ENCODE peak calls at places on chromosomes 12 and 14, in seven cellular contexts. U, L, J, Z, V, Q and D are unnamed samples.

GRCh38 chr12:9115731-9116689 is at the start of gene A2M:
- DNase-seq in U (no peak), L (no peak), J (no peak), Z (no peak), V (no peak), Q (peak), D (no peak)

GRCh38 chr12:12176402-12176801 is 90.4 kb downstream of the LRP6 start:
- DNase-seq in U (no peak), L (no peak), J (no peak), Z (no peak), V (no peak), Q (no peak), D (no peak)

GRCh38 chr12:103547929-103548328 is 39.1 kb upstream of the STAB2 start:
- DNase-seq in U (no peak), L (no peak), J (no peak), Z (no peak), V (no peak), Q (no peak), D (no peak)

GRCh38 chr14:91154851-91155625 is 41.2 kb downstream of the DGLUCY start:
- DNase-seq in U (peak), L (no peak), J (peak), Z (peak), V (peak), Q (peak), D (no peak)

GRCh38 chr14:105525861-105526780 is at the start of gene TMEM121:
- DNase-seq in U (peak), L (no peak), J (no peak), Z (no peak), V (peak), Q (no peak), D (no peak)

GRCh38 chr12:2958432-2959193 is 584 bp upstream of the TEAD4 start:
- DNase-seq in U (peak), L (no peak), J (peak), Z (no peak), V (peak), Q (peak), D (no peak)

GRCh38 chr12:22624573-22624907 is 431 bp upstream of the ETNK1 start:
- DNase-seq in U (no peak), L (no peak), J (no peak), Z (peak), V (no peak), Q (no peak), D (no peak)

GRCh38 chr12:79566452-79566851 is 124.3 kb downstream of the PAWR start:
- DNase-seq in U (no peak), L (no peak), J (no peak), Z (no peak), V (no peak), Q (peak), D (no peak)

GRCh38 chr12:25459541-25459951 is 93.5 kb downstream of the LMNTD1 start:
- DNase-seq in U (no peak), L (no peak), J (no peak), Z (no peak), V (no peak), Q (no peak), D (no peak)

GRCh38 chr14:58191763-58192596 is 8.0 kb upstream of the ACTR10 start:
- DNase-seq in U (no peak), L (no peak), J (no peak), Z (no peak), V (no peak), Q (no peak), D (no peak)

GRCh38 chr14:28515571-28515970 is 251.0 kb upstream of the FOXG1 start:
- DNase-seq in U (no peak), L (peak), J (no peak), Z (no peak), V (no peak), Q (peak), D (no peak)

GRCh38 chr14:32205984-32206383 is 2.9 kb upstream of the RNU6-8 start:
- DNase-seq in U (no peak), L (no peak), J (no peak), Z (no peak), V (no peak), Q (no peak), D (no peak)

GRCh38 chr14:62117718-62118164 is 355.5 kb downstream of the SNAPC1 start:
- DNase-seq in U (no peak), L (no peak), J (no peak), Z (no peak), V (no peak), Q (no peak), D (no peak)

GRCh38 chr14:102554835-102555819 is 37.3 kb upstream of the RCOR1 start:
- DNase-seq in U (peak), L (no peak), J (peak), Z (peak), V (peak), Q (no peak), D (no peak)

GRCh38 chr14:26394114-26394855 is 203.5 kb downstream of the NOVA1 start:
- DNase-seq in U (no peak), L (peak), J (no peak), Z (no peak), V (no peak), Q (peak), D (no peak)

GRCh38 chr14:104187121-104187889 is 48.9 kb downstream of the KIF26A start:
- DNase-seq in U (no peak), L (no peak), J (no peak), Z (no peak), V (no peak), Q (no peak), D (no peak)

GRCh38 chr12:18421840-18422239 is 160.5 kb downstream of the PIK3C2G start:
- DNase-seq in U (no peak), L (no peak), J (no peak), Z (no peak), V (no peak), Q (peak), D (no peak)

GRCh38 chr14:29370024-29370423 is 557.6 kb downstream of the PRKD1 start:
- DNase-seq in U (no peak), L (no peak), J (no peak), Z (no peak), V (no peak), Q (no peak), D (no peak)

GRCh38 chr12:84904051-84904450 is 8.5 kb downstream of the SLC6A15 start:
- DNase-seq in U (no peak), L (no peak), J (no peak), Z (no peak), V (no peak), Q (no peak), D (no peak)

GRCh38 chr12:57272337-57273151 is 21.6 kb upstream of the STAC3 start:
- DNase-seq in U (no peak), L (no peak), J (no peak), Z (no peak), V (no peak), Q (peak), D (no peak)

GRCh38 chr12:46342562-46343033 is 30.0 kb downstream of the SLC38A2 start:
- DNase-seq in U (no peak), L (no peak), J (peak), Z (peak), V (no peak), Q (peak), D (no peak)

GRCh38 chr12:9707864-9708808 is 24.8 kb downstream of the CLECL1 start:
- DNase-seq in U (peak), L (peak), J (peak), Z (peak), V (no peak), Q (peak), D (peak)

GRCh38 chr12:101229841-101230241 is 19.8 kb upstream of the SLC5A8 start:
- DNase-seq in U (no peak), L (no peak), J (no peak), Z (no peak), V (no peak), Q (no peak), D (no peak)

GRCh38 chr14:88488081-88488480 is 66.7 kb downstream of the PTPN21 start:
- DNase-seq in U (no peak), L (no peak), J (no peak), Z (no peak), V (no peak), Q (no peak), D (no peak)

GRCh38 chr12:54002278-54002914 is 2.4 kb downstream of the HOXC9 start:
- DNase-seq in U (peak), L (no peak), J (no peak), Z (no peak), V (no peak), Q (no peak), D (no peak)

GRCh38 chr12:1791104-1791927 is 29.0 kb upstream of the LRTM2 start:
- DNase-seq in U (no peak), L (peak), J (peak), Z (peak), V (no peak), Q (peak), D (no peak)

GRCh38 chr12:76274699-76275098 is 73.5 kb downstream of the BBS10 start:
- DNase-seq in U (no peak), L (no peak), J (no peak), Z (no peak), V (no peak), Q (no peak), D (no peak)

GRCh38 chr12:110174373-110174996 is 50.3 kb downstream of the IFT81 start:
- DNase-seq in U (no peak), L (no peak), J (no peak), Z (no peak), V (no peak), Q (no peak), D (no peak)

GRCh38 chr14:99884834-99885648 is 91.8 kb downstream of the EML1 start:
- DNase-seq in U (no peak), L (peak), J (no peak), Z (no peak), V (no peak), Q (peak), D (no peak)

GRCh38 chr12:116426391-116427136 is 132.6 kb upstream of the MAP1LC3B2 start:
- DNase-seq in U (no peak), L (peak), J (no peak), Z (no peak), V (no peak), Q (peak), D (no peak)

GRCh38 chr12:88411689-88412088 is 168.6 kb downstream of the KITLG start:
- DNase-seq in U (no peak), L (no peak), J (no peak), Z (no peak), V (no peak), Q (no peak), D (no peak)

GRCh38 chr12:14157129-14157747 is 175.8 kb upstream of the GRIN2B start:
- DNase-seq in U (no peak), L (no peak), J (no peak), Z (no peak), V (no peak), Q (no peak), D (no peak)

GRCh38 chr12:108722463-108722862 is 8.9 kb downstream of the CORO1C start:
- DNase-seq in U (no peak), L (no peak), J (no peak), Z (no peak), V (no peak), Q (no peak), D (no peak)